ENCODE peak calls at places on chromosomes 4 and X, in four cellular contexts. B is K562, U is H1, I is GM12878. J is an unnamed sample.

GRCh38 chr4:33104190-33104773 is 2384.1 kb downstream of the PCDH7 start:
- DNase-seq in B (no peak), U (no peak), I (peak), J (no peak)

GRCh38 chr4:26028793-26029511 is 114.9 kb downstream of the SMIM20 start:
- DNase-seq in B (peak), U (peak), I (no peak), J (peak)

GRCh38 chrX:73877687-73878086 is 314.7 kb downstream of the CHIC1 start:
- DNase-seq in B (no peak), U (no peak), I (no peak), J (no peak)

GRCh38 chr4:167930171-167930570 is 162.2 kb upstream of the ANXA10 start:
- DNase-seq in B (no peak), U (no peak), I (no peak), J (no peak)

GRCh38 chr4:103400405-103400804 is 202.3 kb upstream of the CENPE start:
- DNase-seq in B (no peak), U (no peak), I (peak), J (no peak)

GRCh38 chr4:138034871-138035270 is 207.3 kb downstream of the SLC7A11 start:
- DNase-seq in B (no peak), U (no peak), I (no peak), J (no peak)

GRCh38 chr4:123874044-123874443 is 477.4 kb downstream of the SPRY1 start:
- DNase-seq in B (no peak), U (no peak), I (no peak), J (peak)

GRCh38 chr4:107258359-107258758 is 222.2 kb upstream of the DKK2 start:
- DNase-seq in B (no peak), U (no peak), I (no peak), J (no peak)

GRCh38 chr4:122458625-122459024 is 2.1 kb upstream of the IL2 start:
- DNase-seq in B (no peak), U (no peak), I (no peak), J (no peak)

GRCh38 chrX:132216283-132216682 is 3.0 kb downstream of the RAP2C start:
- DNase-seq in B (peak), U (no peak), I (no peak), J (no peak)

GRCh38 chr4:158130204-158130603 is 42.6 kb downstream of the GASK1B start:
- DNase-seq in B (no peak), U (no peak), I (no peak), J (no peak)

GRCh38 chrX:12997898-12998687 is 23.2 kb downstream of the TMSB4X start:
- DNase-seq in B (no peak), U (no peak), I (no peak), J (no peak)
- TF ChIP-seq NRF1 in B (no peak), U (no peak), I (no peak), J (no peak)

DNA sequence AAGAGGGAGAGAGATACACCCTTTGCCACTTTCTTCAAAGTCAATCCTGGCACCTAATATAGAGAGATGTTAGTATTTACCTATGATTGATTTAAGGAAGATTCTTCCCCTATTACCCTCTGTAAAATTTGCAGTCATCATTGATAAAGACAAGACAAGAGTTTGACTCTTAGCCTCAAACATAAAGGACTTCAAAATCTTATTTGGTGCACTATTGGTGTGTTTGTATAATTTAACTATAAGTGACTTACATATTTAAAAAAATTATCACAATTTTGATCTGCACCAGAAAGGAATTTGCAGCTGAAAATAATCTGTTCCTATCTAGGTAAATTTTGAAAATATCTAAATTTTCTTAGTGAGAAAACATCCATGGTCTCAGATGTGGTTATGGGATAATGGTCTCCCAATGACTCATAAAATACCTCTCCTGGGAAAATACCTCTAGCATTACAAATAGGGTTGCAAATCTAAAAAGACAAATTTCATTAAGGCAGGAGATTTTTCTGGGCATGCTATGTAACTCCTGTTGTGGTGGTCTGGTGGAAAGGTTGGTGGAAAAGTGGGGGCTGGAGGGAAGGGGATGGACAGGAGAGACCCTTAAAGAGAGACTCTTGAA is 173.6 kb upstream of the MED14 start:
- DNase-seq in B (no peak), U (no peak), I (no peak), J (no peak)
- TF ChIP-seq NRF1 in B (no peak), U (no peak), I (no peak), J (no peak)

GRCh38 chr4:153153339-153153851 is 50.8 kb upstream of the TRIM2 start:
- DNase-seq in B (no peak), U (peak), I (no peak), J (peak)

GRCh38 chr4:153156263-153156662 is 48.0 kb upstream of the TRIM2 start:
- DNase-seq in B (peak), U (no peak), I (no peak), J (no peak)

GRCh38 chr4:153151535-153152452 is 52.4 kb upstream of the TRIM2 start:
- DNase-seq in B (no peak), U (peak), I (no peak), J (peak)

GRCh38 chr4:153152453-153153338 is 51.5 kb upstream of the TRIM2 start:
- DNase-seq in B (no peak), U (peak), I (no peak), J (peak)

GRCh38 chr4:153154010-153154975 is 50.0 kb upstream of the TRIM2 start:
- DNase-seq in B (no peak), U (no peak), I (no peak), J (peak)
- TF ChIP-seq NRF1 in B (no peak), U (no peak), I (no peak), J (no peak)

GRCh38 chr4:7416745-7417432 is 17.8 kb downstream of the PSAPL1 start:
- DNase-seq in B (no peak), U (peak), I (no peak), J (peak)
- TF ChIP-seq NRF1 in B (no peak), U (no peak), I (no peak), J (no peak)

GRCh38 chr4:80092088-80092487 is 19.1 kb upstream of the ANTXR2 start:
- DNase-seq in B (no peak), U (no peak), I (no peak), J (no peak)
- TF ChIP-seq NRF1 in B (no peak), U (no peak), I (no peak), J (no peak)

GRCh38 chrX:3227526-3227925 is 118.9 kb downstream of the MXRA5 start:
- DNase-seq in B (no peak), U (no peak), I (no peak), J (no peak)

GRCh38 chrX:3230496-3230895 is 116.0 kb downstream of the MXRA5 start:
- DNase-seq in B (no peak), U (no peak), I (no peak), J (no peak)

GRCh38 chrX:3231766-3232165 is 114.7 kb downstream of the MXRA5 start:
- DNase-seq in B (no peak), U (no peak), I (no peak), J (no peak)

DNA sequence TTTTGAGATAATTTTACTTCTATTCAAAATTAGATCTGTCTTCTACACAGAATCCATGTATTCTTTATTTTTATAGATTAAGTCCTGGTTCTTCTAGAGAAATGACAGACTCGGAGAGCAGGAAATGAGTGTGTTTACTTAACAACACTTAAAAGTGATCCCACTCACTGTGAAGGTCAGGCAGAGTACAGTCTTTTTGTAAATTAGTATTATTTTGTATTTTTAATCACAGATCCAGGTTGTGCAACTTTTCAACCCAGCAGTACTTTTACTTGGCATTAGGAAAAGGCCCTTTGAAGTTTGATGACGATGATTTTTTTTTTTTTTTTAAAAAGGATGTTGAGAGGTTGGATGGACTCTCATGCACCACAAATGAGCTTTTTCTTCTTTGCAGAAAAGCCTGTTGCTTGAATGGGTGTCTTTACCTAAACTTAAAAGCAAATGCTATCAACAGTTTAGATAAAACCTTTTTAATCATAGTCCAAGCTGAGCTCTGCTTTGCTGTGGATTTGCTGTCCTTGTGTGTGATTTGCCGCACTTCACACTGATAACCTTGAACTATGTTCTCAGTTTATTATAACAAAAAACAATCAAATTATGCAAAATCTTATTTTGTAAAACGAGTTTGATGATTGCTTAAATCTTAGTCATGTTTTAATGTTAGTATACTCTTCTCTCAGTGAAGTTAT is 114.0 kb downstream of the MXRA5 start:
- DNase-seq in B (no peak), U (no peak), I (no peak), J (no peak)
- TF ChIP-seq NRF1 in B (no peak), U (no peak), I (no peak), J (no peak)

GRCh38 chr4:182429896-182430295 is 186.7 kb downstream of the TENM3 start:
- DNase-seq in B (no peak), U (no peak), I (no peak), J (no peak)
- TF ChIP-seq NRF1 in B (no peak), U (no peak), I (no peak), J (no peak)

GRCh38 chr4:140793291-140793690 is 37.1 kb upstream of the TBC1D9 start:
- DNase-seq in B (no peak), U (no peak), I (no peak), J (no peak)

GRCh38 chr4:140790171-140790570 is 34.0 kb upstream of the TBC1D9 start:
- DNase-seq in B (no peak), U (no peak), I (no peak), J (no peak)

GRCh38 chr4:140789752-140790151 is 33.6 kb upstream of the TBC1D9 start:
- DNase-seq in B (no peak), U (no peak), I (no peak), J (no peak)

DNA sequence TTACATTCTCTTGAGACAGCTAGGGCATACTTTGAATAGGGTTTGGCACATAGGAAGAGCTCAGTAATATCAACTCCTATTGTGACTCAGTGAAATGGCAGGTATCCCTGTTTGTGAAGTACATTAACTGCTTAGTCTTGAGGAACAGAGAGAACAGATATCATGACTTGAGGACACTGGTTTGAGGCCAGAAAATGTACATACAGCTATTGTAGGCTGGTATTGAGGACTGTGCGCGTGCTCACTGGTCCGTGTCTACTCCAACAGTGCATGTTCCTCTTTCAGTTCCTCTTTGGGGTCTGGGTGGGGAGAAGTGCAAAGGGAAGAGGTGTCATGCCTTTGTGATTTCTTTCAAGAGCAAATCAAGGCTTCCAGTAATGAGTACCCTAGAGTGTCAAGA is 34.6 kb upstream of the TBC1D9 start:
- DNase-seq in B (no peak), U (no peak), I (peak), J (no peak)
- TF ChIP-seq NRF1 in B (no peak), U (no peak), I (no peak), J (no peak)

J was measured in SK-N-SH.